ENCODE peak calls at places on chromosome 14, in six cellular contexts. Q is WTC11, A is IMR-90, K is A549, F is SK-N-SH, Y is HepG2. J is an unnamed sample.

GRCh38 chr14:22479781-22480464 is 109.1 kb downstream of the DAD1 start:
- DNase-seq in Q (no peak), A (no peak), K (no peak), F (no peak), Y (no peak), J (no peak)

GRCh38 chr14:71237556-71237955 is 330.3 kb downstream of the PCNX1 start:
- DNase-seq in Q (no peak), A (no peak), K (no peak), F (no peak), Y (no peak), J (no peak)

GRCh38 chr14:40199101-40199500 is 766.9 kb upstream of the FBXO33 start:
- DNase-seq in Q (no peak), A (no peak), K (no peak), F (no peak), Y (no peak), J (no peak)

GRCh38 chr14:74695406-74695805 is 17.5 kb downstream of the AREL1 start:
- DNase-seq in Q (no peak), A (no peak), K (no peak), F (no peak), Y (no peak), J (no peak)

GRCh38 chr14:61258985-61259384 is 22.2 kb downstream of the TMEM30B start:
- DNase-seq in Q (no peak), A (peak; percentile 21), K (no peak), F (no peak), Y (no peak), J (no peak)

GRCh38 chr14:66824251-66824650 is 316.3 kb downstream of the GPHN start:
- DNase-seq in Q (no peak), A (no peak), K (no peak), F (no peak), Y (no peak), J (no peak)

GRCh38 chr14:64965356-64966000 is 6.7 kb downstream of the RAB15 start:
- DNase-seq in Q (no peak), A (no peak), K (no peak), F (no peak), Y (no peak), J (no peak)

GRCh38 chr14:104145826-104146642 is 7.6 kb downstream of the KIF26A start:
- DNase-seq in Q (peak; percentile 10), A (no peak), K (no peak), F (peak; percentile 49), Y (no peak), J (peak; percentile 42)

GRCh38 chr14:64801800-64802199 is 77.9 kb downstream of the SPTB start:
- DNase-seq in Q (peak; percentile 72), A (peak; percentile 17), K (peak; percentile 43), F (peak; percentile 78), Y (peak; percentile 18), J (peak; percentile 75)

GRCh38 chr14:92641306-92641705 is 107.1 kb downstream of the LGMN start:
- DNase-seq in Q (no peak), A (no peak), K (no peak), F (no peak), Y (no peak), J (no peak)
- TF ChIP-seq USF2 in Q (no peak), A (no peak), K (no peak), F (no peak), Y (no peak), J (no peak)

GRCh38 chr14:56887211-56887610 is 76.9 kb upstream of the OTX2 start:
- DNase-seq in Q (no peak), A (no peak), K (no peak), F (no peak), Y (no peak), J (no peak)

GRCh38 chr14:56886471-56887062 is 76.3 kb upstream of the OTX2 start:
- DNase-seq in Q (no peak), A (no peak), K (no peak), F (no peak), Y (peak; percentile 2), J (no peak)

GRCh38 chr14:56884617-56885016 is 74.3 kb upstream of the OTX2 start:
- DNase-seq in Q (no peak), A (no peak), K (no peak), F (no peak), Y (no peak), J (no peak)

GRCh38 chr14:56888274-56888673 is 78.0 kb upstream of the OTX2 start:
- DNase-seq in Q (no peak), A (no peak), K (no peak), F (no peak), Y (no peak), J (no peak)

GRCh38 chr14:56885795-56886194 is 75.5 kb upstream of the OTX2 start:
- DNase-seq in Q (no peak), A (no peak), K (no peak), F (no peak), Y (no peak), J (no peak)
- TF ChIP-seq USF2 in Q (no peak), A (no peak), K (no peak), F (no peak), Y (no peak), J (no peak)

GRCh38 chr14:102565959-102566358 is 26.5 kb upstream of the RCOR1 start:
- DNase-seq in Q (no peak), A (no peak), K (no peak), F (no peak), Y (no peak), J (no peak)

GRCh38 chr14:102571043-102571442 is 21.4 kb upstream of the RCOR1 start:
- DNase-seq in Q (no peak), A (no peak), K (no peak), F (peak; percentile 67), Y (no peak), J (no peak)

GRCh38 chr14:102565331-102565887 is 27.0 kb upstream of the RCOR1 start:
- DNase-seq in Q (no peak), A (no peak), K (no peak), F (no peak), Y (no peak), J (no peak)

GRCh38 chr14:102570334-102570995 is 22.0 kb upstream of the RCOR1 start:
- DNase-seq in Q (no peak), A (no peak), K (no peak), F (no peak), Y (peak; percentile 79), J (no peak)

GRCh38 chr14:102568115-102568614 is 24.3 kb upstream of the RCOR1 start:
- DNase-seq in Q (peak; percentile 66), A (no peak), K (peak; percentile 50), F (no peak), Y (peak; percentile 52), J (no peak)
- TF ChIP-seq USF2 in Q (no peak), A (no peak), K (no peak), F (no peak), Y (no peak), J (no peak)

GRCh38 chr14:103112488-103113243 is 10.6 kb upstream of the TNFAIP2 start:
- DNase-seq in Q (no peak), A (no peak), K (peak; percentile 66), F (no peak), Y (no peak), J (no peak)
- TF ChIP-seq USF2 in Q (no peak), A (no peak), K (no peak), F (no peak), Y (no peak), J (no peak)

GRCh38 chr14:34362625-34363251 is 99.3 kb downstream of the SPTSSA start:
- DNase-seq in Q (no peak), A (no peak), K (no peak), F (no peak), Y (no peak), J (no peak)

GRCh38 chr14:34361504-34362011 is 100.5 kb downstream of the SPTSSA start:
- DNase-seq in Q (no peak), A (peak; percentile 11), K (no peak), F (no peak), Y (no peak), J (no peak)

GRCh38 chr14:34364201-34364600 is 97.8 kb downstream of the SPTSSA start:
- DNase-seq in Q (no peak), A (no peak), K (no peak), F (no peak), Y (no peak), J (no peak)

GRCh38 chr14:34365309-34365915 is 96.6 kb downstream of the SPTSSA start:
- DNase-seq in Q (no peak), A (peak; percentile 13), K (peak; percentile 51), F (no peak), Y (peak; percentile 59), J (no peak)

GRCh38 chr14:34363733-34364134 is 98.3 kb downstream of the SPTSSA start:
- DNase-seq in Q (no peak), A (no peak), K (no peak), F (no peak), Y (no peak), J (no peak)
- TF ChIP-seq USF2 in Q (no peak), A (no peak), K (no peak), F (no peak), Y (no peak), J (no peak)

GRCh38 chr14:51855234-51855633 is 5.2 kb upstream of the GNG2 start:
- DNase-seq in Q (no peak), A (peak; percentile 83), K (no peak), F (no peak), Y (no peak), J (no peak)
- TF ChIP-seq USF2 in Q (no peak), A (no peak), K (no peak), F (no peak), Y (no peak), J (no peak)

GRCh38 chr14:50875359-50876090 is 3.7 kb downstream of the ABHD12B start:
- DNase-seq in Q (no peak), A (peak; percentile 54), K (no peak), F (no peak), Y (peak; percentile 96), J (no peak)
- TF ChIP-seq USF2 in Q (no peak), A (no peak), K (no peak), F (no peak), Y (no peak), J (no peak)

DNA sequence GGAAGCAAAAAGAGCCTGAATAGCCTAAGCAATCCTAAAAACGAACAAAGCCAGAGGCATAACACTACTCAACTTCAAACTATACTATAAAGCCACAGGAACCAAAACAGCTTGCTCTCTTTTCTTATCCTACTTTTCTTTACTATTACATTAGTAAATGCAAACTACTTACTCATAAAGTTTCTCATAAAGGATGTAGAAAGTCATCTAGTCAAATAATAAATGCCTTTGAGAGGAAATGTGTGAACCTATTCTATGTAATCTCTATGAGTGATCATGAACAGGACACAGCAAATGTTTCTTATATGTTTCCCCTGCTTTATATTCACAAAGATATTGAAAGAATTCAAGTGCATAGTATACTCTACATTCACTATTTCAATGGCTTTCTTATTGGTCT is 176.9 kb upstream of the MDGA2 start:
- DNase-seq in Q (no peak), A (no peak), K (no peak), F (no peak), Y (no peak), J (no peak)
- TF ChIP-seq USF2 in Q (no peak), A (no peak), K (no peak), F (no peak), Y (no peak), J (no peak)

DNA sequence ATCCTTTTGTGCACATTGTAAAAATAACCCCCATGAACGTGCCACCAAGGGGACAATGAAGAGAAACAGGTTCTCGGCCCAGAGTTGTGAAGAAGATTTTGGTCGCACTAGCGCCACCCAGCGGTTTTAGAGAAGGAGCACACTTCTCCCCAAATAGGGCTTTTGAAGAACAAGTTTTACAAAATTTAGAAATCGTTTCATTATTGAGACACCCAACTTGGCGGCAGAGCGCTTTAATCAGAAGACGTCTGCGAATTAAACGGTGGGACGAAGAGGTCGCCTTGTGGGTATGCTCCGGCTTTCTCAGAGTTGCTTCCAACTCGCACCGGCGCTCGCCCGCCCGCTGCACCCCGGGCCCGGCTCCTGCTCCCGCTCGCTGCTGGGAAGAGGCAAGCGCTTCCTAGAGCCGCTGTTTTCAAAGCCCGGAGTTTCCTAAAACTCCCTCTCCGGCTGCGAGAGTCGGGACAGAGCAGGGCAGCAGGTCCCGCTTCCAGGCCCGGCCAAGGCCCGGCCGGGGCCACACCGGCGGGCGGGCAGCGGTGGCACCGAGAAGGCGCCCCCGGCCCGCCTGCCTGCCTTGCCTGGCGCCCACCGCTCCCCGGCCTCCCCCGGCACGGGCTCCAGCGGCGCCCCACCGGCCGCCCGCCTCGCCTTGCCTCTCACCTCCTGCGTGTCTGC is 672 bp downstream of the FOXA1 start:
- DNase-seq in Q (peak; percentile 77), A (peak; percentile 80), K (peak; percentile 92), F (peak; percentile 53), Y (peak; percentile 99), J (peak; percentile 84)
- TF ChIP-seq USF2 in Q (no peak), A (no peak), K (no peak), F (no peak), Y (no peak), J (no peak)

J was measured in H1.